ENCODE peak calls at places on chromosomes 5 and 9, in four cellular contexts. One of them, this sample, is unnamed. For H3K9me3 and H3K4me1, the result is how much of the 10 kb centered on the place peaks cover.

GRCh38 chr5:96318569-96319100 is 114.4 kb downstream of the PCSK1 start:
- DNase-seq in transverse colon: no peak
- DNase-seq in cardiac muscle cell: no peak
- DNase-seq in aorta: no peak
- DNase-seq in this sample: no peak

GRCh38 chr9:87725356-87725899 is 491 bp upstream of the CTSL start:
- DNase-seq in transverse colon: no peak
- DNase-seq in cardiac muscle cell: peak
- DNase-seq in aorta: peak
- DNase-seq in this sample: peak

GRCh38 chr9:134641173-134641985 is at the start of gene COL5A1:
- DNase-seq in transverse colon: peak
- DNase-seq in cardiac muscle cell: peak
- DNase-seq in aorta: peak
- DNase-seq in this sample: no peak

GRCh38 chr9:31445960-31446359 is 938.5 kb upstream of the ACO1 start:
- DNase-seq in transverse colon: no peak
- DNase-seq in cardiac muscle cell: no peak
- DNase-seq in aorta: no peak
- DNase-seq in this sample: no peak

GRCh38 chr5:54994628-54995027 is 9.2 kb upstream of the ESM1 start:
- DNase-seq in transverse colon: no peak
- DNase-seq in cardiac muscle cell: no peak
- DNase-seq in aorta: no peak
- DNase-seq in this sample: no peak

GRCh38 chr5:116068028-116068632 is 16.7 kb upstream of the COMMD10 start:
- DNase-seq in transverse colon: no peak
- DNase-seq in cardiac muscle cell: peak
- DNase-seq in aorta: no peak
- DNase-seq in this sample: peak

GRCh38 chr5:16975950-16976624 is 40.0 kb upstream of the MYO10 start:
- DNase-seq in transverse colon: no peak
- DNase-seq in cardiac muscle cell: peak
- DNase-seq in aorta: no peak
- DNase-seq in this sample: no peak

GRCh38 chr9:19154135-19154612 is 26.9 kb upstream of the PLIN2 start:
- DNase-seq in transverse colon: no peak
- DNase-seq in cardiac muscle cell: peak
- DNase-seq in aorta: no peak
- DNase-seq in this sample: no peak

GRCh38 chr5:159094745-159095144 is 5.0 kb downstream of the EBF1 start:
- DNase-seq in transverse colon: peak
- DNase-seq in cardiac muscle cell: peak
- DNase-seq in aorta: peak
- DNase-seq in this sample: peak

GRCh38 chr5:14779975-14780374 is 91.6 kb downstream of the ANKH start:
- DNase-seq in transverse colon: no peak
- DNase-seq in cardiac muscle cell: no peak
- DNase-seq in aorta: no peak
- DNase-seq in this sample: no peak

GRCh38 chr9:107243757-107244156 is 39.3 kb upstream of the RAD23B start:
- DNase-seq in transverse colon: peak
- DNase-seq in cardiac muscle cell: no peak
- DNase-seq in aorta: no peak
- DNase-seq in this sample: no peak

DNA sequence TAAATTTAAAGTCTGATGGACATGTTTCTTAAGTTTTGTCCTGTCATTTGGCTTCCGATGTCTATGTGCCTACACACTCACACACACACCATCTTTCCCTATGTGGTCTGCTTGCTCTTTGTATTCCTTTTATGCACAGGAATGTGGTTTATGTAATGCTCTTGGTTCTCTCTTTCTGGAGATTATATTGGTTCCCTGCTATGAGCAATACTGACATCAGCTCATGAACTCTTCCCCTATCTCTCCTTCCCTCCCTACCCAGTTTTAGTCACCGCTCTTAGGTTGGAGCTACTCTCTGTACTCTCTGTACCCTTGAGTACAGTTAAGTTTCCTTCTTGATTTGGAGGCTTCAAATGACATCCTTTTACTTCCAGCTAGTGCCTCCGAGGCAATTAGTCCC is 77.9 kb upstream of the MVB12B start:
- DNase-seq in transverse colon: no peak
- DNase-seq in cardiac muscle cell: peak
- DNase-seq in aorta: no peak
- DNase-seq in this sample: no peak
- H3K9me3 ChIP-seq in transverse colon: under half
- H3K9me3 ChIP-seq in cardiac muscle cell: under half
- H3K9me3 ChIP-seq in aorta: under half
- H3K9me3 ChIP-seq in this sample: under half

GRCh38 chr5:177449140-177450061 is 2.8 kb downstream of the PRR7 start:
- DNase-seq in transverse colon: no peak
- DNase-seq in cardiac muscle cell: no peak
- DNase-seq in aorta: no peak
- DNase-seq in this sample: no peak
- H3K4me1 ChIP-seq in transverse colon: under half
- H3K4me1 ChIP-seq in cardiac muscle cell: under half
- H3K4me1 ChIP-seq in aorta: under half
- H3K4me1 ChIP-seq in this sample: under half

DNA sequence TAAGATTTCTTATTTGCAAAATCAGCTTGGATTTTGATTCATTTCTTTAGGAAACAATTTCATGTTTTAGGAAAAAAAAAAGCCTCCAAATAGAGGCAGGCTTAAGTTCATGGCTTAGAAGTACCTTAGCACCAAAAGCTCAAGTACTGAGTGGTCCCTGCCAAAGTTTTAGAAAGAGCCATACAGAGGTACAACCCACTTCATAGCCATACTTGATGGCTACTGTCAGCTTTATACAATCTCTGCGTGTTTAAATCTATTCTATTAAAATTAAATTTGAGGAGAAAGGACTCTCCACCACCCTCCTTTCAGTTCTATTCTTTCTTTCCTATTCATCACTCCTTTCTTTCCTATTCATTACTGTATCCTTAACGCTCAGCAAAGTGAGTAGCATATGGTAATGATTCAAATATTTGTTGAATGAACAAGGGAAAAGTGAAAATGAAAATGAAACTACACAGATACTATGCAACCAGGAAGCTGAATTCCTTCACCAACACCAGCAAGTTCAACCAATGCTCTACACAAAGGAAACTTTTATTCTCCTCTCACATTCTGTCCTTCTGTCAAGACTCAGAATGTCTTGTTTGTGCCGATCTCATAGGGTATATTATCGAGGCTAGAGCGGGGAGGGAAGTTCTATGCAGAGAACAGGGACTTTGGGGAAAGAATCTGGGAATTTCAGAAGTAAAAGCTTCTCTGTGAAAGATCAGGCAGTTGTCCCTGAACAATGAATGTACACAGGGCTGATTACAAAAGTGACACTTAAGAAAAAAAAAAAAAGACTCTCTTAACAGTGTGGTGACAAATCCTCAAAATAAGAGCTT is 138.6 kb upstream of the SPEF2 start:
- DNase-seq in transverse colon: no peak
- DNase-seq in cardiac muscle cell: peak
- DNase-seq in aorta: no peak
- DNase-seq in this sample: no peak
- H3K4me3 ChIP-seq in transverse colon: peak
- H3K4me3 ChIP-seq in cardiac muscle cell: no peak
- H3K4me3 ChIP-seq in aorta: peak
- H3K4me3 ChIP-seq in this sample: no peak

DNA sequence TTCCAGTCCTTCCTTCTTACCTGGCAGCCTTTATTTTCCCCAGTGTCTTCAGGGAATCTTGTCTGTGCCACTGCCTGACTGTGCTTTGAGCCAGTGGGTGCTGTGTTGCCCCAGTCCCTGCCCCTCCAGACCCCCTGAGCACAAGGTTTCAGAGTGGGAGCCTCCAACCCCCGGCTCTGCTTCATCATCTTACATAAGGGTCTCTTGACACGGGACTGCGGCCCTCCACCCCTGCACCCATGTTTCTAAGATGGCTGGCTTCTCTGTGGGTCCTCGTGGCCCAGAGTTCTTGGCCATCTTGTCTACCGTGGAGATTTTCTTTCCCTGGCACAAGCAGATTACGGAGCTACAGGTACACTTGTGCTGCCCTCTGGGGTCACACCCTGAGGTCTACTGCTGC is 194.1 kb downstream of the CACNA1B start:
- DNase-seq in transverse colon: no peak
- DNase-seq in cardiac muscle cell: no peak
- DNase-seq in aorta: peak
- DNase-seq in this sample: no peak
- H3K9me3 ChIP-seq in transverse colon: under half
- H3K9me3 ChIP-seq in cardiac muscle cell: under half
- H3K9me3 ChIP-seq in aorta: under half
- H3K9me3 ChIP-seq in this sample: under half

DNA sequence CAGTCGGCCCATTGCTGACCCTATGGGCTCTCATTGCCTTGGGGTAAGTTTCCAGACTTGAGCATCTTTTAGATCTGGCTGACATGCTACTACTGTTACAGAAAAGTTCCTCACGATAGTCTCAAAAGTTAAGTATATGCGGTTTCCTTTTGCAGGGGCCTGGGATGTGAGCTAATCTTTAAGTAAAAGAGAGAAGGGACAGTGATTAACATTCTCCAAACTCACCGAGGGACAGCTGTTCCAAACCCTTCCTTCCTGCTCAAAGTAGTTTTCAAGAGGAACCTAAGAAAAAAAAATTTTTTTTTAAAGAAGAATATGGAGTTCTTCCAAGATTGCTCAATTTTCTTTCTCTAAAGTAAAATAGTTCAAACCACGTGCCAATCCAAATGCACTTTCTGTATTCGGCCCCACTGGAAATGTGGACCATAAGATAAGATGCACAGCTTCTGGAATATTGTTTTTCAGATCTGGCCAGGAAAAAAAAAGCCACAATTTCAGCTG is 168.0 kb upstream of the SPRY4 start:
- DNase-seq in transverse colon: no peak
- DNase-seq in cardiac muscle cell: peak
- DNase-seq in aorta: no peak
- DNase-seq in this sample: no peak
- H3K4me1 ChIP-seq in transverse colon: under half
- H3K4me1 ChIP-seq in cardiac muscle cell: under half
- H3K4me1 ChIP-seq in aorta: under half
- H3K4me1 ChIP-seq in this sample: under half

GRCh38 chr5:148960070-148960769 is 102.6 kb downstream of the SH3TC2 start:
- DNase-seq in transverse colon: no peak
- DNase-seq in cardiac muscle cell: no peak
- DNase-seq in aorta: no peak
- DNase-seq in this sample: no peak
- H3K4me3 ChIP-seq in transverse colon: no peak
- H3K4me3 ChIP-seq in cardiac muscle cell: no peak
- H3K4me3 ChIP-seq in aorta: no peak
- H3K4me3 ChIP-seq in this sample: no peak

This sample was measured in HAP-1.